ENCODE peak calls at places on chromosomes 12 and 14, in nine cellular contexts. One of them, this sample, is unnamed.
A peak's percentile ranks its signal among the peaks of the same experiment; 100 is the strongest.

GRCh38 chr12:102300824-102301461 is 103.3 kb upstream of the PMCH start:
- DNase-seq in DND-41: no peak
- DNase-seq in AG09309: peak; percentile 16
- DNase-seq in left ventricle myocardium inferior: no peak
- DNase-seq in heart left ventricle: no peak
- DNase-seq in bronchial epithelial cell: peak; percentile 80
- DNase-seq in heart right ventricle: no peak
- DNase-seq in esophagus muscularis mucosa: no peak
- DNase-seq in fibroblast of pulmonary artery: peak; percentile 80
- DNase-seq in this sample: peak; percentile 81

GRCh38 chr14:24695265-24696241 is 61.6 kb upstream of the GZMB start:
- DNase-seq in AG09309: no peak
- DNase-seq in fibroblast of pulmonary artery: no peak
- DNase-seq in left ventricle myocardium inferior: no peak
- DNase-seq in bronchial epithelial cell: no peak
- DNase-seq in heart left ventricle: no peak
- DNase-seq in esophagus muscularis mucosa: peak; percentile 62
- DNase-seq in heart right ventricle: no peak
- DNase-seq in DND-41: no peak
- DNase-seq in this sample: peak; percentile 73

GRCh38 chr12:104360988-104361707 is 57.6 kb downstream of the EID3 start:
- DNase-seq in DND-41: no peak
- DNase-seq in heart right ventricle: no peak
- DNase-seq in heart left ventricle: no peak
- DNase-seq in AG09309: no peak
- DNase-seq in bronchial epithelial cell: peak; percentile 46
- DNase-seq in fibroblast of pulmonary artery: peak; percentile 79
- DNase-seq in esophagus muscularis mucosa: no peak
- DNase-seq in left ventricle myocardium inferior: no peak
- DNase-seq in this sample: no peak

GRCh38 chr12:104353012-104353981 is 49.8 kb downstream of the EID3 start:
- DNase-seq in esophagus muscularis mucosa: peak; percentile 72
- DNase-seq in heart right ventricle: no peak
- DNase-seq in fibroblast of pulmonary artery: no peak
- DNase-seq in bronchial epithelial cell: no peak
- DNase-seq in DND-41: peak; percentile 1
- DNase-seq in AG09309: no peak
- DNase-seq in left ventricle myocardium inferior: no peak
- DNase-seq in heart left ventricle: no peak
- DNase-seq in this sample: peak; percentile 28

GRCh38 chr14:22908601-22909000 is 10.3 kb downstream of the RBM23 start:
- DNase-seq in fibroblast of pulmonary artery: no peak
- DNase-seq in heart left ventricle: no peak
- DNase-seq in DND-41: no peak
- DNase-seq in AG09309: no peak
- DNase-seq in heart right ventricle: no peak
- DNase-seq in bronchial epithelial cell: no peak
- DNase-seq in esophagus muscularis mucosa: no peak
- DNase-seq in left ventricle myocardium inferior: no peak
- DNase-seq in this sample: no peak

GRCh38 chr14:33647385-33647786 is 303.5 kb downstream of the EGLN3 start:
- DNase-seq in bronchial epithelial cell: peak; percentile 100
- DNase-seq in esophagus muscularis mucosa: no peak
- DNase-seq in fibroblast of pulmonary artery: peak; percentile 97
- DNase-seq in heart left ventricle: no peak
- DNase-seq in heart right ventricle: no peak
- DNase-seq in AG09309: peak; percentile 92
- DNase-seq in DND-41: no peak
- DNase-seq in left ventricle myocardium inferior: no peak
- DNase-seq in this sample: no peak

GRCh38 chr12:75883241-75883640 is 148.3 kb downstream of the PHLDA1 start:
- DNase-seq in heart left ventricle: no peak
- DNase-seq in esophagus muscularis mucosa: no peak
- DNase-seq in left ventricle myocardium inferior: no peak
- DNase-seq in bronchial epithelial cell: no peak
- DNase-seq in fibroblast of pulmonary artery: no peak
- DNase-seq in DND-41: no peak
- DNase-seq in AG09309: no peak
- DNase-seq in heart right ventricle: no peak
- DNase-seq in this sample: no peak

GRCh38 chr14:76832503-76832988 is 6.3 kb downstream of the LRRC74A start:
- DNase-seq in AG09309: no peak
- DNase-seq in heart left ventricle: no peak
- DNase-seq in fibroblast of pulmonary artery: peak; percentile 52
- DNase-seq in heart right ventricle: no peak
- DNase-seq in DND-41: no peak
- DNase-seq in left ventricle myocardium inferior: no peak
- DNase-seq in esophagus muscularis mucosa: no peak
- DNase-seq in bronchial epithelial cell: no peak
- DNase-seq in this sample: no peak

GRCh38 chr12:32454075-32454474 is 54.7 kb downstream of the FGD4 start:
- DNase-seq in bronchial epithelial cell: peak; percentile 82
- DNase-seq in heart right ventricle: no peak
- DNase-seq in heart left ventricle: no peak
- DNase-seq in esophagus muscularis mucosa: no peak
- DNase-seq in AG09309: no peak
- DNase-seq in fibroblast of pulmonary artery: peak; percentile 77
- DNase-seq in DND-41: no peak
- DNase-seq in left ventricle myocardium inferior: no peak
- DNase-seq in this sample: no peak

GRCh38 chr14:21652209-21652808 is 1.3 kb upstream of the OR4E2 start:
- DNase-seq in esophagus muscularis mucosa: no peak
- DNase-seq in heart right ventricle: no peak
- DNase-seq in heart left ventricle: no peak
- DNase-seq in fibroblast of pulmonary artery: no peak
- DNase-seq in left ventricle myocardium inferior: no peak
- DNase-seq in DND-41: no peak
- DNase-seq in AG09309: no peak
- DNase-seq in bronchial epithelial cell: no peak
- DNase-seq in this sample: no peak

GRCh38 chr14:36723551-36723950 is 61.9 kb downstream of the PAX9 start:
- DNase-seq in heart left ventricle: no peak
- DNase-seq in fibroblast of pulmonary artery: no peak
- DNase-seq in left ventricle myocardium inferior: no peak
- DNase-seq in bronchial epithelial cell: no peak
- DNase-seq in AG09309: no peak
- DNase-seq in heart right ventricle: no peak
- DNase-seq in esophagus muscularis mucosa: peak; percentile 64
- DNase-seq in DND-41: peak; percentile 13
- DNase-seq in this sample: no peak

GRCh38 chr12:111645433-111645832 is 40.3 kb downstream of the BRAP start:
- DNase-seq in heart left ventricle: no peak
- DNase-seq in left ventricle myocardium inferior: no peak
- DNase-seq in AG09309: no peak
- DNase-seq in heart right ventricle: no peak
- DNase-seq in DND-41: no peak
- DNase-seq in bronchial epithelial cell: no peak
- DNase-seq in fibroblast of pulmonary artery: no peak
- DNase-seq in esophagus muscularis mucosa: no peak
- DNase-seq in this sample: no peak

GRCh38 chr12:119693006-119693405 is 25.1 kb downstream of the PRKAB1 start:
- DNase-seq in left ventricle myocardium inferior: no peak
- DNase-seq in heart right ventricle: no peak
- DNase-seq in bronchial epithelial cell: peak; percentile 24
- DNase-seq in AG09309: peak; percentile 99
- DNase-seq in esophagus muscularis mucosa: no peak
- DNase-seq in heart left ventricle: peak; percentile 67
- DNase-seq in fibroblast of pulmonary artery: peak; percentile 98
- DNase-seq in DND-41: no peak
- DNase-seq in this sample: no peak

GRCh38 chr12:45125997-45126396 is 75.1 kb upstream of the DBX2 start:
- DNase-seq in esophagus muscularis mucosa: no peak
- DNase-seq in fibroblast of pulmonary artery: no peak
- DNase-seq in AG09309: no peak
- DNase-seq in left ventricle myocardium inferior: no peak
- DNase-seq in heart left ventricle: no peak
- DNase-seq in heart right ventricle: no peak
- DNase-seq in DND-41: no peak
- DNase-seq in bronchial epithelial cell: peak; percentile 92
- DNase-seq in this sample: no peak

GRCh38 chr12:130870442-130871285 is 1.2 kb upstream of the RAN start:
- DNase-seq in DND-41: peak; percentile 83
- DNase-seq in esophagus muscularis mucosa: peak; percentile 93
- DNase-seq in heart left ventricle: peak; percentile 42
- DNase-seq in bronchial epithelial cell: peak; percentile 90
- DNase-seq in fibroblast of pulmonary artery: peak; percentile 96
- DNase-seq in left ventricle myocardium inferior: peak; percentile 53
- DNase-seq in heart right ventricle: peak; percentile 48
- DNase-seq in AG09309: peak; percentile 82
- DNase-seq in this sample: peak; percentile 97

GRCh38 chr12:63965936-63966602 is 121.6 kb downstream of the SRGAP1 start:
- DNase-seq in bronchial epithelial cell: no peak
- DNase-seq in fibroblast of pulmonary artery: peak; percentile 13
- DNase-seq in DND-41: no peak
- DNase-seq in esophagus muscularis mucosa: no peak
- DNase-seq in heart left ventricle: no peak
- DNase-seq in left ventricle myocardium inferior: no peak
- DNase-seq in AG09309: no peak
- DNase-seq in heart right ventricle: no peak
- DNase-seq in this sample: no peak
- TF ChIP-seq CTCF in bronchial epithelial cell: no peak
- TF ChIP-seq CTCF in fibroblast of pulmonary artery: no peak
- TF ChIP-seq CTCF in DND-41: no peak
- TF ChIP-seq CTCF in esophagus muscularis mucosa: no peak
- TF ChIP-seq CTCF in heart left ventricle: no peak
- TF ChIP-seq CTCF in left ventricle myocardium inferior: no peak
- TF ChIP-seq CTCF in AG09309: no peak
- TF ChIP-seq CTCF in heart right ventricle: no peak
- TF ChIP-seq CTCF in this sample: no peak

GRCh38 chr14:69291396-69291795 is 31.4 kb downstream of the GALNT16 start:
- DNase-seq in heart left ventricle: no peak
- DNase-seq in heart right ventricle: no peak
- DNase-seq in fibroblast of pulmonary artery: no peak
- DNase-seq in bronchial epithelial cell: no peak
- DNase-seq in DND-41: no peak
- DNase-seq in esophagus muscularis mucosa: no peak
- DNase-seq in left ventricle myocardium inferior: no peak
- DNase-seq in AG09309: no peak
- DNase-seq in this sample: no peak
- H3K4me3 ChIP-seq in heart left ventricle: no peak overlapping the region
- H3K4me3 ChIP-seq in heart right ventricle: no peak overlapping the region
- H3K4me3 ChIP-seq in fibroblast of pulmonary artery: no peak overlapping the region
- H3K4me3 ChIP-seq in bronchial epithelial cell: no peak overlapping the region
- H3K4me3 ChIP-seq in DND-41: no peak overlapping the region
- H3K4me3 ChIP-seq in esophagus muscularis mucosa: no peak overlapping the region
- H3K4me3 ChIP-seq in left ventricle myocardium inferior: no peak overlapping the region
- H3K4me3 ChIP-seq in AG09309: no peak overlapping the region
- H3K4me3 ChIP-seq in this sample: no peak overlapping the region

GRCh38 chr12:57735952-57736742 is 2.4 kb downstream of the AGAP2 start:
- DNase-seq in DND-41: no peak
- DNase-seq in heart left ventricle: peak; percentile 61
- DNase-seq in left ventricle myocardium inferior: peak; percentile 58
- DNase-seq in fibroblast of pulmonary artery: peak; percentile 29
- DNase-seq in AG09309: no peak
- DNase-seq in esophagus muscularis mucosa: no peak
- DNase-seq in heart right ventricle: peak; percentile 61
- DNase-seq in bronchial epithelial cell: no peak
- DNase-seq in this sample: no peak
- TF ChIP-seq CTCF in DND-41: no peak
- TF ChIP-seq CTCF in heart left ventricle: peak; percentile 10
- TF ChIP-seq CTCF in left ventricle myocardium inferior: peak; percentile 33
- TF ChIP-seq CTCF in fibroblast of pulmonary artery: peak; percentile 29
- TF ChIP-seq CTCF in AG09309: peak; percentile 47
- TF ChIP-seq CTCF in esophagus muscularis mucosa: peak; percentile 8
- TF ChIP-seq CTCF in heart right ventricle: peak; percentile 7
- TF ChIP-seq CTCF in bronchial epithelial cell: peak; percentile 21
- TF ChIP-seq CTCF in this sample: no peak

GRCh38 chr12:50923361-50924130 is 28.8 kb upstream of the HIGD1C start:
- DNase-seq in left ventricle myocardium inferior: no peak
- DNase-seq in heart left ventricle: no peak
- DNase-seq in fibroblast of pulmonary artery: no peak
- DNase-seq in DND-41: no peak
- DNase-seq in esophagus muscularis mucosa: no peak
- DNase-seq in AG09309: no peak
- DNase-seq in bronchial epithelial cell: no peak
- DNase-seq in heart right ventricle: no peak
- DNase-seq in this sample: no peak
- H3K4me3 ChIP-seq in left ventricle myocardium inferior: peak overlapping the region; percentile 88
- H3K4me3 ChIP-seq in heart left ventricle: peak overlapping the region; percentile 84
- H3K4me3 ChIP-seq in fibroblast of pulmonary artery: peak overlapping the region; percentile 88
- H3K4me3 ChIP-seq in DND-41: peak overlapping the region; percentile 46
- H3K4me3 ChIP-seq in esophagus muscularis mucosa: peak overlapping the region; percentile 87
- H3K4me3 ChIP-seq in AG09309: no peak overlapping the region
- H3K4me3 ChIP-seq in bronchial epithelial cell: no peak overlapping the region
- H3K4me3 ChIP-seq in heart right ventricle: peak overlapping the region; percentile 19
- H3K4me3 ChIP-seq in this sample: peak overlapping the region; percentile 44

GRCh38 chr12:4106617-4107016 is 166.9 kb upstream of the CCND2 start:
- DNase-seq in left ventricle myocardium inferior: no peak
- DNase-seq in heart left ventricle: no peak
- DNase-seq in esophagus muscularis mucosa: no peak
- DNase-seq in bronchial epithelial cell: no peak
- DNase-seq in DND-41: no peak
- DNase-seq in fibroblast of pulmonary artery: no peak
- DNase-seq in heart right ventricle: no peak
- DNase-seq in AG09309: no peak
- DNase-seq in this sample: peak; percentile 47

GRCh38 chr12:4107436-4107878 is 166.1 kb upstream of the CCND2 start:
- DNase-seq in AG09309: no peak
- DNase-seq in bronchial epithelial cell: peak; percentile 71
- DNase-seq in esophagus muscularis mucosa: no peak
- DNase-seq in left ventricle myocardium inferior: no peak
- DNase-seq in heart right ventricle: no peak
- DNase-seq in DND-41: peak; percentile 60
- DNase-seq in fibroblast of pulmonary artery: peak; percentile 64
- DNase-seq in heart left ventricle: peak; percentile 51
- DNase-seq in this sample: peak; percentile 90

GRCh38 chr12:4108803-4109345 is 164.7 kb upstream of the CCND2 start:
- DNase-seq in heart right ventricle: no peak
- DNase-seq in AG09309: no peak
- DNase-seq in esophagus muscularis mucosa: no peak
- DNase-seq in DND-41: no peak
- DNase-seq in left ventricle myocardium inferior: no peak
- DNase-seq in fibroblast of pulmonary artery: no peak
- DNase-seq in heart left ventricle: no peak
- DNase-seq in bronchial epithelial cell: peak; percentile 51
- DNase-seq in this sample: no peak

GRCh38 chr12:4109826-4110225 is 163.7 kb upstream of the CCND2 start:
- DNase-seq in bronchial epithelial cell: no peak
- DNase-seq in esophagus muscularis mucosa: no peak
- DNase-seq in fibroblast of pulmonary artery: no peak
- DNase-seq in left ventricle myocardium inferior: no peak
- DNase-seq in DND-41: no peak
- DNase-seq in heart right ventricle: no peak
- DNase-seq in AG09309: no peak
- DNase-seq in heart left ventricle: no peak
- DNase-seq in this sample: no peak

GRCh38 chr12:4107911-4108697 is 165.5 kb upstream of the CCND2 start:
- DNase-seq in esophagus muscularis mucosa: no peak
- DNase-seq in heart left ventricle: no peak
- DNase-seq in bronchial epithelial cell: no peak
- DNase-seq in DND-41: no peak
- DNase-seq in left ventricle myocardium inferior: no peak
- DNase-seq in AG09309: no peak
- DNase-seq in fibroblast of pulmonary artery: no peak
- DNase-seq in heart right ventricle: no peak
- DNase-seq in this sample: no peak
- TF ChIP-seq CTCF in esophagus muscularis mucosa: no peak
- TF ChIP-seq CTCF in heart left ventricle: no peak
- TF ChIP-seq CTCF in bronchial epithelial cell: no peak
- TF ChIP-seq CTCF in DND-41: no peak
- TF ChIP-seq CTCF in left ventricle myocardium inferior: no peak
- TF ChIP-seq CTCF in AG09309: no peak
- TF ChIP-seq CTCF in fibroblast of pulmonary artery: no peak
- TF ChIP-seq CTCF in heart right ventricle: no peak
- TF ChIP-seq CTCF in this sample: no peak

GRCh38 chr12:46212108-46212982 is 56.5 kb downstream of the SLC38A1 start:
- DNase-seq in left ventricle myocardium inferior: no peak
- DNase-seq in AG09309: peak; percentile 8
- DNase-seq in DND-41: no peak
- DNase-seq in heart left ventricle: no peak
- DNase-seq in heart right ventricle: no peak
- DNase-seq in esophagus muscularis mucosa: no peak
- DNase-seq in bronchial epithelial cell: no peak
- DNase-seq in fibroblast of pulmonary artery: no peak
- DNase-seq in this sample: no peak
- H3K4me3 ChIP-seq in left ventricle myocardium inferior: no peak overlapping the region
- H3K4me3 ChIP-seq in AG09309: no peak overlapping the region
- H3K4me3 ChIP-seq in DND-41: no peak overlapping the region
- H3K4me3 ChIP-seq in heart left ventricle: no peak overlapping the region
- H3K4me3 ChIP-seq in heart right ventricle: no peak overlapping the region
- H3K4me3 ChIP-seq in esophagus muscularis mucosa: no peak overlapping the region
- H3K4me3 ChIP-seq in bronchial epithelial cell: no peak overlapping the region
- H3K4me3 ChIP-seq in fibroblast of pulmonary artery: no peak overlapping the region
- H3K4me3 ChIP-seq in this sample: no peak overlapping the region